ENCODE peak calls at places on chromosomes 13 and 19, in four cellular contexts. G is cardiac muscle cell, X is esophagus muscularis mucosa, Z is PC-3. F is an unnamed sample.

GRCh38 chr19:9914315-9915207 is 21.8 kb downstream of the OLFM2 start:
- DNase-seq in G (peak; percentile 89), X (no peak), Z (peak; percentile 93), F (peak; percentile 97)

GRCh38 chr13:38783992-38784875 is 97.4 kb downstream of the FREM2 start:
- DNase-seq in X (no peak), G (no peak), Z (no peak), F (no peak)

GRCh38 chr13:52446265-52446664 is 4.2 kb downstream of the VPS36 start:
- DNase-seq in G (no peak), X (no peak), Z (peak; percentile 4), F (peak; percentile 70)

GRCh38 chr13:22126433-22127021 is 455.7 kb downstream of the FGF9 start:
- DNase-seq in X (no peak), Z (no peak), G (no peak), F (no peak)

GRCh38 chr13:43057653-43058317 is 34.4 kb downstream of the DNAJC15 start:
- DNase-seq in G (no peak), Z (no peak), X (no peak), F (no peak)

GRCh38 chr13:70235565-70235964 is 127.3 kb upstream of the KLHL1 start:
- DNase-seq in Z (no peak), G (no peak), X (no peak), F (no peak)

GRCh38 chr13:67001363-67001762 is 228.8 kb downstream of the PCDH9 start:
- DNase-seq in X (no peak), Z (no peak), G (no peak), F (no peak)

GRCh38 chr13:45331981-45332830 is 8.8 kb downstream of the TPT1 start:
- DNase-seq in Z (peak; percentile 76), X (no peak), G (no peak), F (peak; percentile 92)

GRCh38 chr19:7199613-7200533 is 94.3 kb downstream of the INSR start:
- DNase-seq in X (no peak), G (no peak), Z (no peak), F (no peak)

GRCh38 chr19:29549105-29550070 is 23.6 kb downstream of the VSTM2B start:
- DNase-seq in Z (no peak), G (no peak), X (no peak), F (no peak)

GRCh38 chr13:113632706-113633484 is 25.1 kb downstream of the ATP4B start:
- DNase-seq in Z (no peak), G (no peak), X (no peak), F (no peak)

GRCh38 chr13:109130093-109130835 is 500.9 kb downstream of the MYO16 start:
- DNase-seq in G (no peak), Z (no peak), X (no peak), F (no peak)

GRCh38 chr13:60482012-60482411 is 85.0 kb downstream of the TDRD3 start:
- DNase-seq in G (no peak), Z (no peak), X (no peak), F (no peak)

GRCh38 chr13:104024416-104025170 is 958.4 kb upstream of the SLC10A2 start:
- DNase-seq in X (no peak), Z (no peak), G (no peak), F (no peak)

GRCh38 chr13:111610077-111610476 is 289.6 kb downstream of the TEX29 start:
- DNase-seq in Z (no peak), X (no peak), G (no peak), F (no peak)

GRCh38 chr19:29576043-29576442 is 30.0 kb upstream of the POP4 start:
- DNase-seq in X (no peak), G (no peak), Z (no peak), F (no peak)

GRCh38 chr13:86946734-86947133 is 724.4 kb upstream of the SLITRK5 start:
- DNase-seq in X (no peak), Z (no peak), G (no peak), F (no peak)

GRCh38 chr19:52725528-52725961 is 9.3 kb downstream of the ZNF611 start:
- DNase-seq in Z (no peak), G (no peak), X (no peak), F (no peak)

GRCh38 chr19:17259118-17259780 is 5.3 kb downstream of the USHBP1 start:
- DNase-seq in Z (no peak), X (no peak), G (no peak), F (no peak)

GRCh38 chr19:51783373-51783772 is 11.6 kb upstream of the FPR3 start:
- DNase-seq in X (peak; percentile 17), Z (peak; percentile 72), G (no peak), F (no peak)

GRCh38 chr13:39417131-39417530 is 185.9 kb downstream of the LHFPL6 start:
- DNase-seq in Z (no peak), G (peak; percentile 65), X (no peak), F (peak; percentile 51)

GRCh38 chr13:25770601-25771000 is 281.2 kb downstream of the SHISA2 start:
- DNase-seq in Z (no peak), G (no peak), X (no peak), F (no peak)

GRCh38 chr13:53197424-53197823 is 168.8 kb downstream of the OLFM4 start:
- DNase-seq in G (no peak), X (no peak), Z (peak; percentile 1), F (no peak)

GRCh38 chr13:30679483-30680330 is 55.6 kb upstream of the ALOX5AP start:
- DNase-seq in G (peak; percentile 54), Z (peak; percentile 27), X (no peak), F (peak; percentile 66)

GRCh38 chr13:106874308-106874707 is 306.4 kb upstream of the ARGLU1 start:
- DNase-seq in G (no peak), X (no peak), Z (no peak), F (no peak)

GRCh38 chr13:23902975-23903905 is 5.9 kb upstream of the C1QTNF9B start:
- DNase-seq in Z (no peak), X (no peak), G (peak; percentile 18), F (no peak)

GRCh38 chr19:28372800-28373199 is 840.2 kb downstream of the UQCRFS1 start:
- DNase-seq in G (no peak), X (no peak), Z (no peak), F (no peak)

GRCh38 chr19:996051-996838 is 4.0 kb upstream of the GRIN3B start:
- DNase-seq in X (no peak), G (no peak), Z (peak; percentile 19), F (peak; percentile 57)

GRCh38 chr13:61286148-61286745 is 129.4 kb downstream of the PCDH20 start:
- DNase-seq in G (peak; percentile 3), Z (peak; percentile 42), X (no peak), F (no peak)

GRCh38 chr13:92407858-92408257 is 818.7 kb upstream of the GPC6 start:
- DNase-seq in Z (no peak), G (no peak), X (no peak), F (no peak)

GRCh38 chr13:99542788-99543406 is 41.6 kb downstream of the TM9SF2 start:
- DNase-seq in X (no peak), Z (no peak), G (no peak), F (no peak)

DNA sequence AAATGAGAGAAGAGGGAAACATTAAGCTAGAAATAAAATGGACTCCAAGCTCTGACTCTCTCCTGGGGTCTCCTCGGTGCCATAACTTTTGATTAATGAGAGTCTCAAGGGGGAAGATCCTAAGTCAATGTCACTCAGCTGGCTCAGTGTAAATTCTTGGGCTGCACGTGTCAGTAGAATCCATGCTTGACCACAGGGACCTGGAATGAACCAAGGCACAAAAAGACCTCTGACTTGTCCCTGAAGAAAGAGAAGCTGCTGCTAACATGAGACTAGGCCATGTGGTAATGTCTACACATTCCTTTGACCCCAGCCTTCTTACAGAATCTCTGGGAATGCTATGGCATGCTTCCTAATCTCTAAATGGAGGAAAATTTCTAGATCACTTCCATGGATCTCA is 152.2 kb upstream of the RFC3 start:
- DNase-seq in Z (no peak), G (no peak), X (no peak), F (no peak)
- H3K4me1 ChIP-seq in Z (no peaks in the 10 kb centered on the region), G (no peaks in the 10 kb centered on the region), X (no peaks in the 10 kb centered on the region), F (no peaks in the 10 kb centered on the region)

DNA sequence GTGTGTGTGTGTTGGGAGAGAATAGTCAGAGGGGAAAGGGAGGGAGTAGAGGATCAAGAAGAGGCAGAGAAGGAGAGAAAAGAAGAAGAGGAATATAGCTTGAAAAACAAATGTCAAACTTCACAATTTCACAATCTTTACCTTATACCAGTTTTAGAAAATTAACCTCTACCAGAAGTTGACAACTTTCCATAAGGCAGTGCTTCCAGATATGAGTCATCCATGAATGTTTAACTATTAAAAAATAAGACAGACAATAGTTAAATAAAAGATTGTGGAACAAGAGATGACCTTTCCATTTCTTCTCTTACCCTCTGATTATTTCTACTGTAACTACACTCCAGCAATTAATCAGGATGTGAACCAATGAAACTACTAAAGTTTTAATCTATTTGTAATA is 229.4 kb downstream of the ITGBL1 start:
- DNase-seq in G (no peak), Z (peak; percentile 53), X (no peak), F (peak; percentile 30)
- H3K9me3 ChIP-seq in G (no peaks in the 10 kb centered on the region), Z (no peaks in the 10 kb centered on the region), X (no peaks in the 10 kb centered on the region), F (no peaks in the 10 kb centered on the region)

GRCh38 chr19:42068361-42068755 is 1.6 kb downstream of the GRIK5 start:
- DNase-seq in X (no peak), Z (no peak), G (no peak), F (no peak)

GRCh38 chr19:42069619-42070293 is at the start of gene GRIK5:
- DNase-seq in X (no peak), Z (no peak), G (peak; percentile 54), F (peak; percentile 7)

GRCh38 chr19:42067315-42067888 is 2.6 kb downstream of the GRIK5 start:
- DNase-seq in Z (no peak), G (no peak), X (no peak), F (no peak)

GRCh38 chr19:42071247-42071646 is 1.2 kb upstream of the GRIK5 start:
- DNase-seq in Z (no peak), G (no peak), X (no peak), F (no peak)

DNA sequence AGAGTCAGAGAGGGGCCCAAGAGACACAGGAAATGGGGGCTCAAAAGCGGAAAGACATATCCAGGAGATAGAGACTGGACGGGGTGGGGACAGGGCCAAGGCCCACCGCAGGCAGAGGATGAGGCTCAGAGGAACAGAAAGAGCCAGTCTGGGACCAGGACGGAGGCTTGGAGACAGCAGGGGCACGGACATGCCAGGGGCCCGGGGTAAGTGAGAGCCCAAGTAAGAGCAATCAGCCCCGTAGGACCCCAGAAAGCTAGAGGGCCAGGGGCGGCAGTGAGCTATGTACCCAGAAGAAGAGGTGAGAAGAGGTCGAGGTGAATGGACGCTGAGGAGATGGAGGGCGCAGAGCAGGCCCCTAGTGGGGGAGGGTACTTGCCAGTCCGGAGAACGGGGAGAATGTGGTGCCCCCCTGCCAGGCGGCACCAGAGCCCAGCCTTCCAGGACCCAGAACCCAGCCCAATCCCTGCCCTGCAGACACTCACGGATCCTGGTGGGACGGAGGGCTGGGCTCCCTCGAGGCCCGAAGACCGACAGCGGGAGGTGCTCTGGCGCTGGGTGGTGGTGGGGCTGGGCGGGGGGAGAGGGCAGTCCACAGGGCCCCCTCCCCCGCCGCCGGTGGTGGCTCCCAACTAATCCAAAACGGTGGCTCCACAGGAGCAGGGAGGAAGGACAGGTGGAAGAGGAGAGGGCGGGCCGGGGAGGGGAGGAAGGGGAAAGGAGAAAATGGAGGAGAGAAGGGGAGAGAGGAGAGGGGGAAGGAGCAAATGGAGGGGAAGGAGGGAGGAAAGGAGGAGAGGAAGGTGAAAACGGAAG is 1.0 kb downstream of the GRIK5 start:
- DNase-seq in X (no peak), Z (no peak), G (no peak), F (no peak)
- H3K4me1 ChIP-seq in X (peaks cover 43% of the 10 kb centered on the region), Z (no peaks in the 10 kb centered on the region), G (peaks cover 15% of the 10 kb centered on the region), F (no peaks in the 10 kb centered on the region)

GRCh38 chr19:23384166-23384565 is 11.1 kb downstream of the ZNF91 start:
- DNase-seq in Z (no peak), X (no peak), G (no peak), F (no peak)

GRCh38 chr19:23381114-23381513 is 14.2 kb downstream of the ZNF91 start:
- DNase-seq in X (no peak), Z (peak; percentile 56), G (no peak), F (no peak)

GRCh38 chr19:23385404-23385803 is 9.9 kb downstream of the ZNF91 start:
- DNase-seq in Z (no peak), G (no peak), X (no peak), F (no peak)

GRCh38 chr19:23382955-23383354 is 12.3 kb downstream of the ZNF91 start:
- DNase-seq in Z (no peak), G (no peak), X (no peak), F (no peak)

GRCh38 chr19:23384858-23385257 is 10.4 kb downstream of the ZNF91 start:
- DNase-seq in Z (no peak), G (no peak), X (no peak), F (no peak)
- H3K9me3 ChIP-seq in Z (peaks cover 60% of the 10 kb centered on the region), G (no peaks in the 10 kb centered on the region), X (peaks cover 17% of the 10 kb centered on the region), F (peaks cover 72% of the 10 kb centered on the region)